ENCODE peak calls at places on chromosome 3, in ten cellular contexts. One of them, this sample, is unnamed.

GRCh38 chr3:170487091-170487490 is 68.4 kb downstream of the CLDN11 start:
- DNase-seq in fibroblast of lung: no peak
- DNase-seq in heart right ventricle: no peak
- DNase-seq in transverse colon: no peak
- DNase-seq in Panc1: no peak
- DNase-seq in tibial artery: no peak
- DNase-seq in thyroid gland: no peak
- DNase-seq in Caco-2: no peak
- DNase-seq in ovary: no peak
- DNase-seq in heart left ventricle: no peak
- DNase-seq in this sample: no peak

GRCh38 chr3:170436697-170437096 is 18.0 kb downstream of the CLDN11 start:
- DNase-seq in fibroblast of lung: no peak
- DNase-seq in heart right ventricle: no peak
- DNase-seq in transverse colon: no peak
- DNase-seq in Panc1: no peak
- DNase-seq in tibial artery: no peak
- DNase-seq in thyroid gland: no peak
- DNase-seq in Caco-2: no peak
- DNase-seq in ovary: no peak
- DNase-seq in heart left ventricle: no peak
- DNase-seq in this sample: no peak

GRCh38 chr3:112979244-112979832 is 4.4 kb upstream of the CD200R1 start:
- DNase-seq in fibroblast of lung: peak; percentile 61
- DNase-seq in heart right ventricle: no peak
- DNase-seq in transverse colon: no peak
- DNase-seq in Panc1: no peak
- DNase-seq in tibial artery: no peak
- DNase-seq in thyroid gland: no peak
- DNase-seq in Caco-2: peak; percentile 39
- DNase-seq in ovary: no peak
- DNase-seq in heart left ventricle: no peak
- DNase-seq in this sample: no peak

GRCh38 chr3:53328750-53329149 is 18.6 kb downstream of the DCP1A start:
- DNase-seq in fibroblast of lung: peak; percentile 25
- DNase-seq in heart right ventricle: no peak
- DNase-seq in transverse colon: no peak
- DNase-seq in Panc1: no peak
- DNase-seq in tibial artery: no peak
- DNase-seq in thyroid gland: no peak
- DNase-seq in Caco-2: peak; percentile 17
- DNase-seq in ovary: no peak
- DNase-seq in heart left ventricle: no peak
- DNase-seq in this sample: no peak

GRCh38 chr3:113035387-113035982 is 44.7 kb downstream of the GTPBP8 start:
- DNase-seq in fibroblast of lung: peak; percentile 63
- DNase-seq in heart right ventricle: peak; percentile 54
- DNase-seq in transverse colon: peak; percentile 11
- DNase-seq in Panc1: peak; percentile 42
- DNase-seq in tibial artery: peak; percentile 21
- DNase-seq in thyroid gland: peak; percentile 26
- DNase-seq in Caco-2: peak; percentile 78
- DNase-seq in ovary: no peak
- DNase-seq in heart left ventricle: peak; percentile 25
- DNase-seq in this sample: no peak

GRCh38 chr3:59006791-59007517 is 42.9 kb downstream of the CFAP20DC start:
- DNase-seq in fibroblast of lung: peak; percentile 75
- DNase-seq in heart right ventricle: peak; percentile 8
- DNase-seq in transverse colon: no peak
- DNase-seq in Panc1: no peak
- DNase-seq in tibial artery: peak; percentile 21
- DNase-seq in thyroid gland: peak; percentile 70
- DNase-seq in Caco-2: no peak
- DNase-seq in ovary: no peak
- DNase-seq in heart left ventricle: peak; percentile 22
- DNase-seq in this sample: no peak

GRCh38 chr3:52196977-52197376 is 983 bp upstream of the ALAS1 start:
- DNase-seq in fibroblast of lung: no peak
- DNase-seq in heart right ventricle: no peak
- DNase-seq in transverse colon: peak; percentile 90
- DNase-seq in Panc1: no peak
- DNase-seq in tibial artery: no peak
- DNase-seq in thyroid gland: peak; percentile 77
- DNase-seq in Caco-2: peak; percentile 34
- DNase-seq in ovary: peak; percentile 48
- DNase-seq in heart left ventricle: no peak
- DNase-seq in this sample: no peak

GRCh38 chr3:195054311-195054710 is 216.6 kb downstream of the XXYLT1 start:
- DNase-seq in fibroblast of lung: no peak
- DNase-seq in heart right ventricle: no peak
- DNase-seq in transverse colon: no peak
- DNase-seq in Panc1: no peak
- DNase-seq in tibial artery: no peak
- DNase-seq in thyroid gland: no peak
- DNase-seq in Caco-2: no peak
- DNase-seq in ovary: no peak
- DNase-seq in heart left ventricle: no peak
- DNase-seq in this sample: no peak

GRCh38 chr3:61743067-61743466 is 181.7 kb downstream of the PTPRG start:
- DNase-seq in fibroblast of lung: no peak
- DNase-seq in heart right ventricle: no peak
- DNase-seq in transverse colon: no peak
- DNase-seq in Panc1: no peak
- DNase-seq in tibial artery: no peak
- DNase-seq in thyroid gland: no peak
- DNase-seq in Caco-2: no peak
- DNase-seq in ovary: no peak
- DNase-seq in heart left ventricle: no peak
- DNase-seq in this sample: no peak

GRCh38 chr3:123535580-123535979 is 49.3 kb downstream of the HACD2 start:
- DNase-seq in fibroblast of lung: peak; percentile 9
- DNase-seq in heart right ventricle: no peak
- DNase-seq in transverse colon: no peak
- DNase-seq in Panc1: no peak
- DNase-seq in tibial artery: no peak
- DNase-seq in thyroid gland: no peak
- DNase-seq in Caco-2: no peak
- DNase-seq in ovary: no peak
- DNase-seq in heart left ventricle: no peak
- DNase-seq in this sample: no peak

GRCh38 chr3:17639257-17639656 is 103.2 kb downstream of the TBC1D5 start:
- DNase-seq in fibroblast of lung: peak; percentile 78
- DNase-seq in heart right ventricle: no peak
- DNase-seq in transverse colon: no peak
- DNase-seq in Panc1: no peak
- DNase-seq in tibial artery: no peak
- DNase-seq in thyroid gland: no peak
- DNase-seq in Caco-2: no peak
- DNase-seq in ovary: no peak
- DNase-seq in heart left ventricle: no peak
- DNase-seq in this sample: no peak

GRCh38 chr3:52570076-52570475 is 33.7 kb downstream of the UQCC5 start:
- DNase-seq in fibroblast of lung: no peak
- DNase-seq in heart right ventricle: no peak
- DNase-seq in transverse colon: no peak
- DNase-seq in Panc1: no peak
- DNase-seq in tibial artery: no peak
- DNase-seq in thyroid gland: no peak
- DNase-seq in Caco-2: no peak
- DNase-seq in ovary: no peak
- DNase-seq in heart left ventricle: no peak
- DNase-seq in this sample: no peak

DNA sequence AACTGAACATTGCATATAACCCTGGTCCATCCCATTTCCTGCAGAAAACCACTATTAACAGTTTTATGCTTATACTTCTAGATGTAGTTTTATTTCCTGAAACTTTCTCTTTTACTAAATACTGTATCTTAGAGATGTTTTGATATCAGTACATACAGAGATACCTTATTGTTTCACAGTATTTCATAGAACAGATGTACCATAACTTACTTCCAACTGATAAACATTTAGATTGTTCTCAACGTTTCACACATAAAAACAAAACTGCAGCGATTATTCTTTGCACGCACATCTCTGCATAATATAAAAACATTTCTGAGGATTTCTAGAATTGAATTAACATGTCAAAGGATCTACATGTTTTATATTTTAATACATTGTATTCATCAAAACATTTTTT is 2.6 kb downstream of the ZNF80 start:
- DNase-seq in fibroblast of lung: no peak
- DNase-seq in heart right ventricle: no peak
- DNase-seq in transverse colon: no peak
- DNase-seq in Panc1: no peak
- DNase-seq in tibial artery: no peak
- DNase-seq in thyroid gland: no peak
- DNase-seq in Caco-2: no peak
- DNase-seq in ovary: no peak
- DNase-seq in heart left ventricle: no peak
- DNase-seq in this sample: no peak
- H3K4me1 ChIP-seq in fibroblast of lung: no peaks in the 10 kb centered on the region
- H3K4me1 ChIP-seq in heart right ventricle: no peaks in the 10 kb centered on the region
- H3K4me1 ChIP-seq in transverse colon: no peaks in the 10 kb centered on the region
- H3K4me1 ChIP-seq in Panc1: no peaks in the 10 kb centered on the region
- H3K4me1 ChIP-seq in tibial artery: no peaks in the 10 kb centered on the region
- H3K4me1 ChIP-seq in thyroid gland: no peaks in the 10 kb centered on the region
- H3K4me1 ChIP-seq in Caco-2: no peaks in the 10 kb centered on the region
- H3K4me1 ChIP-seq in ovary: no peaks in the 10 kb centered on the region
- H3K4me1 ChIP-seq in heart left ventricle: no peaks in the 10 kb centered on the region
- H3K4me1 ChIP-seq in this sample: no peaks in the 10 kb centered on the region

GRCh38 chr3:149487598-149488197 is 13.2 kb downstream of the TM4SF4 start:
- DNase-seq in fibroblast of lung: no peak
- DNase-seq in heart right ventricle: no peak
- DNase-seq in transverse colon: peak; percentile 15
- DNase-seq in Panc1: no peak
- DNase-seq in tibial artery: no peak
- DNase-seq in thyroid gland: no peak
- DNase-seq in Caco-2: peak; percentile 47
- DNase-seq in ovary: no peak
- DNase-seq in heart left ventricle: no peak
- DNase-seq in this sample: no peak
- TF ChIP-seq CTCF in fibroblast of lung: peak; percentile 42
- TF ChIP-seq CTCF in heart right ventricle: peak; percentile 7
- TF ChIP-seq CTCF in transverse colon: no peak
- TF ChIP-seq CTCF in Panc1: peak; percentile 54
- TF ChIP-seq CTCF in tibial artery: no peak
- TF ChIP-seq CTCF in thyroid gland: no peak
- TF ChIP-seq CTCF in Caco-2: peak; percentile 25
- TF ChIP-seq CTCF in ovary: no peak
- TF ChIP-seq CTCF in heart left ventricle: peak; percentile 9
- TF ChIP-seq CTCF in this sample: peak; percentile 40

DNA sequence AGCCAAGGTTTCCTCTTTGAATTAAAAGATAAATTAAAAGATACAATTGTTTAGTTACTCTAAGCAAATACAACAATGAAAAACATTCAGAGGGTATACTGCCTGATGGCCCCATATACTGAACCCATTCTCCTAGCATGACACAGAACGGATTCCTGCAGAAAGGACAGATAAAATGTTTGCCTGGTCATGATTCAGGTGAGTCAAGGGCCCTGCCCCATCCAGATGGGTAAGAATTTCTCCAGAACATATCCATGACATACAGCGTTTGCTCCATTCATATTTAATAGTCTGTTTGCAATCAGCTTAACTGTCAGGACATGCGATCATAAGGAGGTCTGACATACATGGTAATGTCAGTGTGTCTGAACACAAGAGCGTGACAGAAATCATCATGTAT is 8.6 kb downstream of the TMEM41A start:
- DNase-seq in fibroblast of lung: no peak
- DNase-seq in heart right ventricle: no peak
- DNase-seq in transverse colon: no peak
- DNase-seq in Panc1: no peak
- DNase-seq in tibial artery: no peak
- DNase-seq in thyroid gland: no peak
- DNase-seq in Caco-2: no peak
- DNase-seq in ovary: no peak
- DNase-seq in heart left ventricle: no peak
- DNase-seq in this sample: no peak
- H3K36me3 ChIP-seq in fibroblast of lung: peaks cover 8% of the 10 kb centered on the region
- H3K36me3 ChIP-seq in heart right ventricle: peaks cover 35% of the 10 kb centered on the region
- H3K36me3 ChIP-seq in transverse colon: no peaks in the 10 kb centered on the region
- H3K36me3 ChIP-seq in Panc1: peaks cover 11% of the 10 kb centered on the region
- H3K36me3 ChIP-seq in tibial artery: peaks cover 87% of the 10 kb centered on the region
- H3K36me3 ChIP-seq in thyroid gland: peaks cover 22% of the 10 kb centered on the region
- H3K36me3 ChIP-seq in Caco-2: no peaks in the 10 kb centered on the region
- H3K36me3 ChIP-seq in ovary: no peaks in the 10 kb centered on the region
- H3K36me3 ChIP-seq in heart left ventricle: peaks cover 88% of the 10 kb centered on the region
- H3K36me3 ChIP-seq in this sample: peaks cover 99% of the 10 kb centered on the region

GRCh38 chr3:45604999-45605398 is 10.4 kb downstream of the LIMD1 start:
- DNase-seq in fibroblast of lung: no peak
- DNase-seq in heart right ventricle: no peak
- DNase-seq in transverse colon: no peak
- DNase-seq in Panc1: no peak
- DNase-seq in tibial artery: no peak
- DNase-seq in thyroid gland: no peak
- DNase-seq in Caco-2: no peak
- DNase-seq in ovary: no peak
- DNase-seq in heart left ventricle: no peak
- DNase-seq in this sample: no peak

GRCh38 chr3:45605569-45605968 is 11.0 kb downstream of the LIMD1 start:
- DNase-seq in fibroblast of lung: no peak
- DNase-seq in heart right ventricle: no peak
- DNase-seq in transverse colon: no peak
- DNase-seq in Panc1: no peak
- DNase-seq in tibial artery: no peak
- DNase-seq in thyroid gland: no peak
- DNase-seq in Caco-2: no peak
- DNase-seq in ovary: no peak
- DNase-seq in heart left ventricle: no peak
- DNase-seq in this sample: no peak

GRCh38 chr3:45604596-45604995 is 10.0 kb downstream of the LIMD1 start:
- DNase-seq in fibroblast of lung: no peak
- DNase-seq in heart right ventricle: no peak
- DNase-seq in transverse colon: no peak
- DNase-seq in Panc1: no peak
- DNase-seq in tibial artery: no peak
- DNase-seq in thyroid gland: no peak
- DNase-seq in Caco-2: no peak
- DNase-seq in ovary: no peak
- DNase-seq in heart left ventricle: no peak
- DNase-seq in this sample: no peak

GRCh38 chr3:45606991-45607712 is 12.6 kb downstream of the LIMD1 start:
- DNase-seq in fibroblast of lung: peak; percentile 50
- DNase-seq in heart right ventricle: peak; percentile 74
- DNase-seq in transverse colon: no peak
- DNase-seq in Panc1: no peak
- DNase-seq in tibial artery: no peak
- DNase-seq in thyroid gland: no peak
- DNase-seq in Caco-2: no peak
- DNase-seq in ovary: peak; percentile 36
- DNase-seq in heart left ventricle: peak; percentile 67
- DNase-seq in this sample: no peak

DNA sequence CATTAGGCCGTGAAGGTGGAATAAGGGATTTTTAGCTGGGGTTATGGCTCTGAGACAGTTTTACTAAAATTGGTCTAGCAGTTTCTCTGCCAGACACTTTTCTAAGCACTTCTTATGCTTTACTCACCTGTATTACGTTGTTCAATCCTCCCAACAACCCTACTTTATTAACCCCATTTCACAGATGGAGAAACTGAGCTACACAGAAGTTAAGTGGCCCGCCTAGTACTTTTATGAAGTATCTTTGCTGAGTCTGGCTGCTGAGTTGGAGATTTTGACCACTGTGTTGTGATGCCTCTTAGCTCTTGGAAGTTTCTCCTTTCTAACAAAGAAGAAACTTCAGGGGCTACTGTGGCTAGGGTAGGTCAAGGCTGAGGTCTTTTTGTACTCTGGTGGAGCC is 11.5 kb downstream of the LIMD1 start:
- DNase-seq in fibroblast of lung: no peak
- DNase-seq in heart right ventricle: no peak
- DNase-seq in transverse colon: no peak
- DNase-seq in Panc1: no peak
- DNase-seq in tibial artery: no peak
- DNase-seq in thyroid gland: no peak
- DNase-seq in Caco-2: no peak
- DNase-seq in ovary: no peak
- DNase-seq in heart left ventricle: no peak
- DNase-seq in this sample: no peak
- H3K4me1 ChIP-seq in fibroblast of lung: peaks cover 29% of the 10 kb centered on the region
- H3K4me1 ChIP-seq in heart right ventricle: peaks cover 100% of the 10 kb centered on the region
- H3K4me1 ChIP-seq in transverse colon: peaks cover 24% of the 10 kb centered on the region
- H3K4me1 ChIP-seq in Panc1: peaks cover 32% of the 10 kb centered on the region
- H3K4me1 ChIP-seq in tibial artery: no peaks in the 10 kb centered on the region
- H3K4me1 ChIP-seq in thyroid gland: peaks cover 61% of the 10 kb centered on the region
- H3K4me1 ChIP-seq in Caco-2: no peaks in the 10 kb centered on the region
- H3K4me1 ChIP-seq in ovary: peaks cover 21% of the 10 kb centered on the region
- H3K4me1 ChIP-seq in heart left ventricle: peaks cover 79% of the 10 kb centered on the region
- H3K4me1 ChIP-seq in this sample: peaks cover 75% of the 10 kb centered on the region